ENCODE peak calls at places on chromosomes 13 and 19, in ten cellular contexts. B is heart left ventricle, D is WERI-Rb-1, U is colonic mucosa, T is fibroblast of mammary gland, M is IMR-90, W is endodermal cell, P is cardiac fibroblast, E is suprapubic skin, H is esophagus squamous epithelium. J is an unnamed sample.

GRCh38 chr19:8335343-8336071 is 7.6 kb downstream of the KANK3 start:
- DNase-seq in B (no peak), D (peak; percentile 46), U (no peak), T (no peak), M (no peak), W (peak; percentile 86), P (no peak), E (no peak), H (no peak), J (no peak)

GRCh38 chr19:47417746-47418594 is 1.4 kb downstream of the MEIS3 start:
- DNase-seq in B (no peak), D (no peak), U (no peak), T (no peak), M (peak; percentile 18), W (peak; percentile 64), P (no peak), E (no peak), H (no peak), J (no peak)

GRCh38 chr19:48030073-48030472 is 13.8 kb downstream of the CABP5 start:
- DNase-seq in B (no peak), D (no peak), U (no peak), T (no peak), M (no peak), W (no peak), P (no peak), E (no peak), H (no peak), J (no peak)

GRCh38 chr19:9406798-9407352 is 28.5 kb downstream of the ZNF266 start:
- DNase-seq in B (peak; percentile 93), D (peak; percentile 97), U (peak; percentile 79), T (peak; percentile 88), M (peak; percentile 92), W (no peak), P (peak; percentile 89), E (no peak), H (no peak), J (peak; percentile 40)

GRCh38 chr19:19599190-19599535 is 19.3 kb downstream of the PBX4 start:
- DNase-seq in B (no peak), D (no peak), U (no peak), T (no peak), M (no peak), W (no peak), P (no peak), E (no peak), H (no peak), J (no peak)

GRCh38 chr19:2034729-2035589 is 16.1 kb downstream of the MKNK2 start:
- DNase-seq in B (peak; percentile 41), D (no peak), U (peak; percentile 91), T (peak; percentile 41), M (peak; percentile 8), W (peak; percentile 98), P (peak; percentile 51), E (peak; percentile 82), H (no peak), J (no peak)

GRCh38 chr19:1183543-1184172 is 9.6 kb upstream of the SBNO2 start:
- DNase-seq in B (no peak), D (no peak), U (peak; percentile 69), T (no peak), M (peak; percentile 25), W (peak; percentile 73), P (no peak), E (no peak), H (no peak), J (no peak)

GRCh38 chr19:46976845-46977320 is 42.8 kb upstream of the NPAS1 start:
- DNase-seq in B (peak; percentile 65), D (no peak), U (no peak), T (peak; percentile 67), M (peak; percentile 55), W (peak; percentile 94), P (peak; percentile 79), E (peak; percentile 82), H (no peak), J (no peak)

GRCh38 chr13:44191504-44192171 is 182.0 kb upstream of the SERP2 start:
- DNase-seq in B (peak; percentile 38), D (peak; percentile 54), U (peak; percentile 54), T (peak; percentile 93), M (peak; percentile 70), W (peak; percentile 70), P (peak; percentile 80), E (no peak), H (no peak), J (peak; percentile 83)

GRCh38 chr19:6215701-6216235 is 64.0 kb downstream of the MLLT1 start:
- DNase-seq in B (no peak), D (no peak), U (no peak), T (no peak), M (no peak), W (no peak), P (no peak), E (no peak), H (no peak), J (no peak)

GRCh38 chr19:41597600-41598041 is 21.7 kb downstream of the CEACAM21 start:
- DNase-seq in B (peak; percentile 59), D (peak; percentile 68), U (peak; percentile 77), T (peak; percentile 68), M (peak; percentile 55), W (peak; percentile 87), P (peak; percentile 76), E (no peak), H (peak; percentile 36), J (peak; percentile 55)

GRCh38 chr19:56811480-56811879 is 29.0 kb downstream of the PEG3 start:
- DNase-seq in B (no peak), D (no peak), U (no peak), T (no peak), M (no peak), W (no peak), P (no peak), E (no peak), H (no peak), J (no peak)

GRCh38 chr13:38415233-38415632 is 65.6 kb downstream of the UFM1 start:
- DNase-seq in B (peak; percentile 34), D (peak; percentile 8), U (no peak), T (no peak), M (no peak), W (no peak), P (no peak), E (no peak), H (no peak), J (no peak)

GRCh38 chr13:33797622-33798021 is 20.3 kb upstream of the RFC3 start:
- DNase-seq in B (no peak), D (no peak), U (no peak), T (peak; percentile 48), M (no peak), W (no peak), P (peak; percentile 29), E (no peak), H (no peak), J (no peak)

GRCh38 chr13:33798023-33798422 is 19.9 kb upstream of the RFC3 start:
- DNase-seq in B (no peak), D (no peak), U (no peak), T (no peak), M (no peak), W (no peak), P (no peak), E (no peak), H (no peak), J (no peak)

GRCh38 chr13:33799950-33800592 is 17.9 kb upstream of the RFC3 start:
- DNase-seq in B (no peak), D (no peak), U (no peak), T (peak; percentile 59), M (peak; percentile 46), W (no peak), P (peak; percentile 72), E (no peak), H (no peak), J (no peak)

GRCh38 chr13:33796095-33796494 is 21.9 kb upstream of the RFC3 start:
- DNase-seq in B (no peak), D (no peak), U (no peak), T (no peak), M (no peak), W (no peak), P (no peak), E (no peak), H (no peak), J (no peak)

GRCh38 chr13:33800646-33801186 is 17.2 kb upstream of the RFC3 start:
- DNase-seq in B (no peak), D (no peak), U (no peak), T (no peak), M (no peak), W (no peak), P (no peak), E (no peak), H (no peak), J (no peak)
- H3K4me3 ChIP-seq in B (peak overlapping the region; percentile 5), D (no peak overlapping the region), U (no peak overlapping the region), T (no peak overlapping the region), M (peak overlapping the region; percentile 35), W (no peak overlapping the region), P (no peak overlapping the region), E (no peak overlapping the region), H (peak overlapping the region; percentile 22), J (no peak overlapping the region)

GRCh38 chr13:39600766-39601165 is 2.2 kb downstream of the LHFPL6 start:
- DNase-seq in B (peak; percentile 79), D (peak; percentile 13), U (no peak), T (peak; percentile 48), M (no peak), W (peak; percentile 86), P (peak; percentile 34), E (no peak), H (no peak), J (no peak)
- TF ChIP-seq CTCF in B (peak; percentile 65), D (peak; percentile 48), U (no peak), T (peak; percentile 42), M (peak; percentile 18), W (peak; percentile 71), P (peak; percentile 69), E (no peak), H (no peak), J (peak; percentile 29)

GRCh38 chr19:29106353-29106885 is 106.5 kb downstream of the UQCRFS1 start:
- DNase-seq in B (no peak), D (no peak), U (no peak), T (no peak), M (no peak), W (no peak), P (no peak), E (no peak), H (no peak), J (no peak)
- H3K4me3 ChIP-seq in B (no peak overlapping the region), D (no peak overlapping the region), U (no peak overlapping the region), T (no peak overlapping the region), M (no peak overlapping the region), W (no peak overlapping the region), P (no peak overlapping the region), E (no peak overlapping the region), H (no peak overlapping the region), J (no peak overlapping the region)

GRCh38 chr19:13151605-13152355 is 1.6 kb downstream of the IER2 start:
- DNase-seq in B (peak; percentile 98), D (peak; percentile 96), U (peak; percentile 98), T (peak; percentile 95), M (peak; percentile 96), W (peak; percentile 99), P (peak; percentile 99), E (peak; percentile 99), H (peak; percentile 76), J (no peak)
- TF ChIP-seq CTCF in B (peak; percentile 29), D (peak; percentile 20), U (no peak), T (no peak), M (peak; percentile 36), W (peak; percentile 17), P (no peak), E (no peak), H (no peak), J (no peak)

GRCh38 chr19:38665950-38666661 is 18.7 kb downstream of the ACTN4 start:
- DNase-seq in B (peak; percentile 82), D (no peak), U (no peak), T (no peak), M (peak; percentile 51), W (peak; percentile 94), P (peak; percentile 89), E (no peak), H (no peak), J (no peak)
- H3K4me3 ChIP-seq in B (no peak overlapping the region), D (no peak overlapping the region), U (no peak overlapping the region), T (no peak overlapping the region), M (no peak overlapping the region), W (peak overlapping the region; percentile 51), P (no peak overlapping the region), E (no peak overlapping the region), H (peak overlapping the region; percentile 29), J (no peak overlapping the region)

GRCh38 chr19:10554760-10555612 is 10.8 kb downstream of the KRI1 start:
- DNase-seq in B (no peak), D (peak; percentile 33), U (no peak), T (no peak), M (no peak), W (peak; percentile 64), P (no peak), E (no peak), H (no peak), J (no peak)
- TF ChIP-seq CTCF in B (no peak), D (peak; percentile 8), U (no peak), T (no peak), M (no peak), W (peak; percentile 58), P (no peak), E (peak; percentile 17), H (peak; percentile 7), J (peak; percentile 6)